ENCODE peak calls at places on chromosomes 4 and X, in seven cellular contexts. One of them, this sample, is unnamed.

GRCh38 chrX:107825698-107826285 is at the start of gene MID2:
- DNase-seq in stimulated activated CD4-positive, alpha-beta T cell treated with anti-CD3 and anti-CD28 coated beads, Interleukin-2, amount 100 ng/mL, for 48 hours: peak
- DNase-seq in astrocyte of the hippocampus: peak
- DNase-seq in sciatic nerve: peak
- DNase-seq in activated naive CD8-positive, alpha-beta T cell treated with anti-CD3 and anti-CD28 coated beads, Interleukin-2, amount 50 U/mL, for 16 hours: no peak
- DNase-seq in NCI-H1694: no peak
- DNase-seq in activated CD8-positive, alpha-beta memory T cell treated with anti-CD3 and anti-CD28 coated beads for 24 hours: peak
- DNase-seq in this sample: peak

GRCh38 chrX:14412686-14413085 is 116.7 kb upstream of the GLRA2 start:
- DNase-seq in stimulated activated CD4-positive, alpha-beta T cell treated with anti-CD3 and anti-CD28 coated beads, Interleukin-2, amount 100 ng/mL, for 48 hours: no peak
- DNase-seq in astrocyte of the hippocampus: no peak
- DNase-seq in sciatic nerve: no peak
- DNase-seq in activated naive CD8-positive, alpha-beta T cell treated with anti-CD3 and anti-CD28 coated beads, Interleukin-2, amount 50 U/mL, for 16 hours: no peak
- DNase-seq in NCI-H1694: no peak
- DNase-seq in activated CD8-positive, alpha-beta memory T cell treated with anti-CD3 and anti-CD28 coated beads for 24 hours: no peak
- DNase-seq in this sample: no peak

GRCh38 chrX:31039327-31039711 is 32.5 kb downstream of the FTHL17 start:
- DNase-seq in stimulated activated CD4-positive, alpha-beta T cell treated with anti-CD3 and anti-CD28 coated beads, Interleukin-2, amount 100 ng/mL, for 48 hours: no peak
- DNase-seq in astrocyte of the hippocampus: no peak
- DNase-seq in sciatic nerve: no peak
- DNase-seq in activated naive CD8-positive, alpha-beta T cell treated with anti-CD3 and anti-CD28 coated beads, Interleukin-2, amount 50 U/mL, for 16 hours: no peak
- DNase-seq in NCI-H1694: no peak
- DNase-seq in activated CD8-positive, alpha-beta memory T cell treated with anti-CD3 and anti-CD28 coated beads for 24 hours: no peak
- DNase-seq in this sample: no peak

GRCh38 chr4:125951275-125951887 is 636.6 kb downstream of the FAT4 start:
- DNase-seq in stimulated activated CD4-positive, alpha-beta T cell treated with anti-CD3 and anti-CD28 coated beads, Interleukin-2, amount 100 ng/mL, for 48 hours: no peak
- DNase-seq in astrocyte of the hippocampus: no peak
- DNase-seq in sciatic nerve: no peak
- DNase-seq in activated naive CD8-positive, alpha-beta T cell treated with anti-CD3 and anti-CD28 coated beads, Interleukin-2, amount 50 U/mL, for 16 hours: no peak
- DNase-seq in NCI-H1694: no peak
- DNase-seq in activated CD8-positive, alpha-beta memory T cell treated with anti-CD3 and anti-CD28 coated beads for 24 hours: no peak
- DNase-seq in this sample: no peak

GRCh38 chrX:120316587-120317283 is 5.5 kb upstream of the TMEM255A start:
- DNase-seq in stimulated activated CD4-positive, alpha-beta T cell treated with anti-CD3 and anti-CD28 coated beads, Interleukin-2, amount 100 ng/mL, for 48 hours: no peak
- DNase-seq in astrocyte of the hippocampus: peak
- DNase-seq in sciatic nerve: no peak
- DNase-seq in activated naive CD8-positive, alpha-beta T cell treated with anti-CD3 and anti-CD28 coated beads, Interleukin-2, amount 50 U/mL, for 16 hours: no peak
- DNase-seq in NCI-H1694: no peak
- DNase-seq in activated CD8-positive, alpha-beta memory T cell treated with anti-CD3 and anti-CD28 coated beads for 24 hours: no peak
- DNase-seq in this sample: no peak

GRCh38 chr4:97720869-97721432 is 422.3 kb downstream of the STPG2 start:
- DNase-seq in stimulated activated CD4-positive, alpha-beta T cell treated with anti-CD3 and anti-CD28 coated beads, Interleukin-2, amount 100 ng/mL, for 48 hours: no peak
- DNase-seq in astrocyte of the hippocampus: peak
- DNase-seq in sciatic nerve: no peak
- DNase-seq in activated naive CD8-positive, alpha-beta T cell treated with anti-CD3 and anti-CD28 coated beads, Interleukin-2, amount 50 U/mL, for 16 hours: no peak
- DNase-seq in NCI-H1694: no peak
- DNase-seq in activated CD8-positive, alpha-beta memory T cell treated with anti-CD3 and anti-CD28 coated beads for 24 hours: no peak
- DNase-seq in this sample: no peak

GRCh38 chrX:11259437-11259836 is 33.8 kb upstream of the AMELX start:
- DNase-seq in stimulated activated CD4-positive, alpha-beta T cell treated with anti-CD3 and anti-CD28 coated beads, Interleukin-2, amount 100 ng/mL, for 48 hours: no peak
- DNase-seq in astrocyte of the hippocampus: no peak
- DNase-seq in sciatic nerve: no peak
- DNase-seq in activated naive CD8-positive, alpha-beta T cell treated with anti-CD3 and anti-CD28 coated beads, Interleukin-2, amount 50 U/mL, for 16 hours: no peak
- DNase-seq in NCI-H1694: no peak
- DNase-seq in activated CD8-positive, alpha-beta memory T cell treated with anti-CD3 and anti-CD28 coated beads for 24 hours: no peak
- DNase-seq in this sample: no peak

GRCh38 chrX:104347860-104348259 is 93.1 kb upstream of the ESX1 start:
- DNase-seq in stimulated activated CD4-positive, alpha-beta T cell treated with anti-CD3 and anti-CD28 coated beads, Interleukin-2, amount 100 ng/mL, for 48 hours: no peak
- DNase-seq in astrocyte of the hippocampus: no peak
- DNase-seq in sciatic nerve: no peak
- DNase-seq in activated naive CD8-positive, alpha-beta T cell treated with anti-CD3 and anti-CD28 coated beads, Interleukin-2, amount 50 U/mL, for 16 hours: no peak
- DNase-seq in NCI-H1694: no peak
- DNase-seq in activated CD8-positive, alpha-beta memory T cell treated with anti-CD3 and anti-CD28 coated beads for 24 hours: no peak
- DNase-seq in this sample: no peak

GRCh38 chr4:118086334-118086733 is 52.0 kb downstream of the NDST3 start:
- DNase-seq in stimulated activated CD4-positive, alpha-beta T cell treated with anti-CD3 and anti-CD28 coated beads, Interleukin-2, amount 100 ng/mL, for 48 hours: no peak
- DNase-seq in astrocyte of the hippocampus: peak
- DNase-seq in sciatic nerve: no peak
- DNase-seq in activated naive CD8-positive, alpha-beta T cell treated with anti-CD3 and anti-CD28 coated beads, Interleukin-2, amount 50 U/mL, for 16 hours: no peak
- DNase-seq in NCI-H1694: no peak
- DNase-seq in activated CD8-positive, alpha-beta memory T cell treated with anti-CD3 and anti-CD28 coated beads for 24 hours: no peak
- DNase-seq in this sample: no peak

GRCh38 chr4:150318971-150319370 is 240.7 kb downstream of the DCLK2 start:
- DNase-seq in stimulated activated CD4-positive, alpha-beta T cell treated with anti-CD3 and anti-CD28 coated beads, Interleukin-2, amount 100 ng/mL, for 48 hours: no peak
- DNase-seq in astrocyte of the hippocampus: no peak
- DNase-seq in sciatic nerve: no peak
- DNase-seq in activated naive CD8-positive, alpha-beta T cell treated with anti-CD3 and anti-CD28 coated beads, Interleukin-2, amount 50 U/mL, for 16 hours: no peak
- DNase-seq in NCI-H1694: no peak
- DNase-seq in activated CD8-positive, alpha-beta memory T cell treated with anti-CD3 and anti-CD28 coated beads for 24 hours: no peak
- DNase-seq in this sample: no peak

GRCh38 chr4:2480649-2481048 is 11.7 kb downstream of the RNF4 start:
- DNase-seq in stimulated activated CD4-positive, alpha-beta T cell treated with anti-CD3 and anti-CD28 coated beads, Interleukin-2, amount 100 ng/mL, for 48 hours: no peak
- DNase-seq in astrocyte of the hippocampus: no peak
- DNase-seq in sciatic nerve: no peak
- DNase-seq in activated naive CD8-positive, alpha-beta T cell treated with anti-CD3 and anti-CD28 coated beads, Interleukin-2, amount 50 U/mL, for 16 hours: no peak
- DNase-seq in NCI-H1694: no peak
- DNase-seq in activated CD8-positive, alpha-beta memory T cell treated with anti-CD3 and anti-CD28 coated beads for 24 hours: no peak
- DNase-seq in this sample: no peak

GRCh38 chr4:156293657-156294297 is 340.1 kb upstream of the CTSO start:
- DNase-seq in stimulated activated CD4-positive, alpha-beta T cell treated with anti-CD3 and anti-CD28 coated beads, Interleukin-2, amount 100 ng/mL, for 48 hours: no peak
- DNase-seq in astrocyte of the hippocampus: peak
- DNase-seq in sciatic nerve: no peak
- DNase-seq in activated naive CD8-positive, alpha-beta T cell treated with anti-CD3 and anti-CD28 coated beads, Interleukin-2, amount 50 U/mL, for 16 hours: no peak
- DNase-seq in NCI-H1694: no peak
- DNase-seq in activated CD8-positive, alpha-beta memory T cell treated with anti-CD3 and anti-CD28 coated beads for 24 hours: no peak
- DNase-seq in this sample: no peak

GRCh38 chrX:129823115-129823514 is 20.6 kb downstream of the ZDHHC9 start:
- DNase-seq in stimulated activated CD4-positive, alpha-beta T cell treated with anti-CD3 and anti-CD28 coated beads, Interleukin-2, amount 100 ng/mL, for 48 hours: peak
- DNase-seq in astrocyte of the hippocampus: peak
- DNase-seq in sciatic nerve: no peak
- DNase-seq in activated naive CD8-positive, alpha-beta T cell treated with anti-CD3 and anti-CD28 coated beads, Interleukin-2, amount 50 U/mL, for 16 hours: no peak
- DNase-seq in NCI-H1694: no peak
- DNase-seq in activated CD8-positive, alpha-beta memory T cell treated with anti-CD3 and anti-CD28 coated beads for 24 hours: no peak
- DNase-seq in this sample: no peak

GRCh38 chr4:179372242-179372641 is 1930.0 kb upstream of the AGA start:
- DNase-seq in stimulated activated CD4-positive, alpha-beta T cell treated with anti-CD3 and anti-CD28 coated beads, Interleukin-2, amount 100 ng/mL, for 48 hours: no peak
- DNase-seq in astrocyte of the hippocampus: peak
- DNase-seq in sciatic nerve: no peak
- DNase-seq in activated naive CD8-positive, alpha-beta T cell treated with anti-CD3 and anti-CD28 coated beads, Interleukin-2, amount 50 U/mL, for 16 hours: no peak
- DNase-seq in NCI-H1694: no peak
- DNase-seq in activated CD8-positive, alpha-beta memory T cell treated with anti-CD3 and anti-CD28 coated beads for 24 hours: no peak
- DNase-seq in this sample: no peak